ENCODE peak calls at places on chromosomes 12 and 14, in five cellular contexts. F is AG10803, D is progenitor cell of endocrine pancreas, V is PC-3, M is AG04450. U is an unnamed sample.

GRCh38 chr12:118151755-118152154 is 15.8 kb downstream of the PEBP1 start:
- DNase-seq in F (no peak), D (no peak), V (no peak), M (no peak), U (no peak)

GRCh38 chr12:115354476-115354890 is 670.5 kb upstream of the TBX3 start:
- DNase-seq in F (peak), D (no peak), V (no peak), M (no peak), U (no peak)

GRCh38 chr12:45273717-45274271 is 57.9 kb downstream of the ANO6 start:
- DNase-seq in F (peak), D (no peak), V (peak), M (peak), U (no peak)

GRCh38 chr14:65631040-65631439 is 218.5 kb downstream of the FUT8 start:
- DNase-seq in F (no peak), D (no peak), V (no peak), M (no peak), U (no peak)

GRCh38 chr12:28267920-28268680 is 77.8 kb downstream of the CCDC91 start:
- DNase-seq in F (no peak), D (no peak), V (no peak), M (no peak), U (no peak)

GRCh38 chr12:4118017-4118510 is 155.5 kb upstream of the CCND2 start:
- DNase-seq in F (peak), D (no peak), V (no peak), M (peak), U (no peak)

GRCh38 chr14:100785626-100786025 is 40.3 kb upstream of the MEG3 start:
- DNase-seq in F (no peak), D (no peak), V (no peak), M (no peak), U (no peak)

GRCh38 chr12:4089147-4089606 is 184.4 kb upstream of the CCND2 start:
- DNase-seq in F (no peak), D (no peak), V (no peak), M (no peak), U (no peak)

GRCh38 chr12:69510176-69510827 is 40.1 kb downstream of the FRS2 start:
- DNase-seq in F (no peak), D (no peak), V (no peak), M (no peak), U (no peak)

GRCh38 chr12:42129595-42130204 is 15.0 kb downstream of the GXYLT1 start:
- DNase-seq in F (peak), D (no peak), V (peak), M (no peak), U (no peak)

GRCh38 chr12:23014749-23015148 is 389.8 kb downstream of the ETNK1 start:
- DNase-seq in F (no peak), D (no peak), V (no peak), M (no peak), U (no peak)
- TF ChIP-seq CTCF in F (no peak), D (no peak), V (no peak), M (peak), U (no peak)

GRCh38 chr14:90981658-90982057 is 78.8 kb downstream of the RPS6KA5 start:
- DNase-seq in F (no peak), D (no peak), V (no peak), M (no peak), U (no peak)

GRCh38 chr14:90987140-90987539 is 73.3 kb downstream of the RPS6KA5 start:
- DNase-seq in F (no peak), D (no peak), V (peak), M (no peak), U (no peak)

GRCh38 chr14:90983560-90983959 is 76.9 kb downstream of the RPS6KA5 start:
- DNase-seq in F (no peak), D (no peak), V (no peak), M (no peak), U (no peak)

GRCh38 chr14:90985601-90986242 is 74.7 kb downstream of the RPS6KA5 start:
- DNase-seq in F (no peak), D (no peak), V (no peak), M (no peak), U (no peak)

GRCh38 chr14:90986510-90986909 is 73.9 kb downstream of the RPS6KA5 start:
- DNase-seq in F (no peak), D (no peak), V (peak), M (no peak), U (no peak)
- TF ChIP-seq CTCF in F (no peak), D (no peak), V (no peak), M (no peak), U (no peak)

GRCh38 chr12:29591140-29592020 is 93.9 kb upstream of the OVCH1 start:
- DNase-seq in F (peak), D (no peak), V (no peak), M (no peak), U (peak)
- TF ChIP-seq CTCF in F (peak), D (peak), V (no peak), M (peak), U (peak)

GRCh38 chr14:30385925-30386324 is 173.0 kb upstream of the G2E3 start:
- DNase-seq in F (no peak), D (no peak), V (no peak), M (no peak), U (no peak)

GRCh38 chr14:30389134-30389900 is 169.6 kb upstream of the G2E3 start:
- DNase-seq in F (peak), D (no peak), V (peak), M (no peak), U (no peak)

GRCh38 chr14:30387856-30388255 is 171.1 kb upstream of the G2E3 start:
- DNase-seq in F (no peak), D (no peak), V (no peak), M (no peak), U (no peak)

GRCh38 chr14:30395065-30395464 is 163.9 kb upstream of the G2E3 start:
- DNase-seq in F (no peak), D (no peak), V (no peak), M (no peak), U (no peak)

GRCh38 chr14:30389901-30390394 is 169.0 kb upstream of the G2E3 start:
- DNase-seq in F (no peak), D (no peak), V (no peak), M (no peak), U (no peak)
- TF ChIP-seq CTCF in F (no peak), D (no peak), V (no peak), M (no peak), U (no peak)

U was measured in glutamatergic neuron.